ENCODE peak calls at places on chromosomes 1 and 21, in seven cellular contexts. Y is breast epithelium, P is IMR-90, D is tibial artery, J is cardiac muscle cell, K is SK-N-SH, O is heart left ventricle. E is an unnamed sample. For H3K27me3, the result is how much of the 10 kb centered on the place peaks cover.

GRCh38 chr1:7121622-7121988 is 336.4 kb downstream of the CAMTA1 start:
- DNase-seq in K (no peak), Y (peak), J (no peak), O (peak), P (no peak), D (peak), E (peak)

GRCh38 chr1:19644422-19644760 is 280 bp downstream of the NBL1 start:
- DNase-seq in Y (no peak), D (no peak), O (no peak), P (no peak), K (peak), J (no peak), E (no peak)

GRCh38 chr1:184257873-184258272 is 129.0 kb upstream of the C1orf21 start:
- DNase-seq in K (no peak), O (no peak), D (no peak), J (no peak), P (no peak), Y (no peak), E (no peak)

GRCh38 chr1:172322219-172323061 is 98.0 kb upstream of the C1orf105 start:
- DNase-seq in D (peak), K (peak), J (peak), O (peak), P (peak), Y (peak), E (peak)

GRCh38 chr1:161273402-161273801 is 14.9 kb downstream of the PCP4L1 start:
- DNase-seq in D (no peak), Y (no peak), K (no peak), O (no peak), J (no peak), P (peak), E (no peak)

GRCh38 chr1:76949503-76949902 is 82.2 kb downstream of the ST6GALNAC5 start:
- DNase-seq in Y (no peak), O (no peak), J (no peak), D (no peak), P (peak), K (no peak), E (no peak)

GRCh38 chr21:34670220-34670961 is 1.6 kb downstream of the CLIC6 start:
- DNase-seq in P (no peak), D (no peak), J (no peak), K (peak), O (no peak), Y (no peak), E (no peak)

GRCh38 chr1:30816211-30817082 is 58.9 kb upstream of the LAPTM5 start:
- DNase-seq in Y (peak), O (peak), J (peak), K (peak), D (peak), P (peak), E (peak)

GRCh38 chr1:116002781-116003455 is 26.6 kb downstream of the SLC22A15 start:
- DNase-seq in O (no peak), Y (no peak), D (no peak), K (no peak), P (no peak), J (no peak), E (peak)

GRCh38 chr1:161440312-161440894 is 64.9 kb upstream of the FCGR2A start:
- DNase-seq in Y (no peak), D (no peak), P (peak), J (peak), K (peak), O (peak), E (peak)

GRCh38 chr1:216936779-216937178 is 213.6 kb upstream of the ESRRG start:
- DNase-seq in K (no peak), D (no peak), Y (no peak), O (no peak), P (no peak), J (no peak), E (no peak)

GRCh38 chr1:11576109-11576875 is 77.9 kb downstream of the FBXO2 start:
- DNase-seq in O (no peak), J (no peak), K (peak), P (no peak), D (no peak), Y (no peak), E (no peak)

GRCh38 chr1:93029317-93029716 is 49.8 kb upstream of the MTF2 start:
- DNase-seq in K (no peak), O (no peak), D (no peak), J (no peak), P (no peak), Y (no peak), E (no peak)

GRCh38 chr1:110903853-110904500 is 31.0 kb downstream of the CD53 start:
- DNase-seq in D (no peak), J (no peak), Y (no peak), P (no peak), K (no peak), O (no peak), E (no peak)

GRCh38 chr1:111725192-111725591 is 14.0 kb downstream of the INKA2 start:
- DNase-seq in P (no peak), O (peak), D (no peak), J (no peak), K (no peak), Y (no peak), E (no peak)

GRCh38 chr1:100799548-100799947 is 80.0 kb downstream of the VCAM1 start:
- DNase-seq in K (no peak), J (peak), D (no peak), O (no peak), P (no peak), Y (no peak), E (no peak)

GRCh38 chr1:51284487-51284954 is 45.8 kb downstream of the TTC39A start:
- DNase-seq in Y (no peak), D (no peak), K (peak), J (peak), O (peak), P (peak), E (peak)

GRCh38 chr1:11114966-11115365 is 15.3 kb upstream of the EXOSC10 start:
- DNase-seq in P (no peak), D (no peak), O (no peak), J (no peak), K (no peak), Y (no peak), E (no peak)

GRCh38 chr1:167800241-167800640 is 78.5 kb downstream of the MPZL1 start:
- DNase-seq in O (no peak), J (no peak), P (no peak), D (no peak), K (peak), Y (no peak), E (no peak)

GRCh38 chr1:50308883-50309282 is 114.4 kb downstream of the DMRTA2 start:
- DNase-seq in Y (no peak), D (no peak), P (peak), J (peak), K (peak), O (no peak), E (peak)

GRCh38 chr1:183472488-183473285 is at the start of gene SMG7:
- DNase-seq in P (peak), D (peak), Y (no peak), K (no peak), O (peak), J (peak), E (peak)

GRCh38 chr1:70459502-70460225 is 48.6 kb downstream of the CTH start:
- DNase-seq in J (peak), K (no peak), D (no peak), P (peak), Y (no peak), O (no peak), E (no peak)

GRCh38 chr1:179079113-179079761 is 2.6 kb upstream of the TOR3A start:
- DNase-seq in O (peak), P (peak), D (no peak), J (peak), K (peak), Y (peak), E (peak)

GRCh38 chr21:17512245-17513213 is at the start of gene CXADR:
- DNase-seq in O (peak), D (no peak), K (peak), J (peak), Y (peak), P (no peak), E (peak)

GRCh38 chr1:242754061-242754648 is 229.7 kb upstream of the PLD5 start:
- DNase-seq in K (peak), J (no peak), Y (no peak), D (no peak), P (no peak), O (no peak), E (no peak)

GRCh38 chr21:45045481-45045880 is 28.9 kb upstream of the ADARB1 start:
- DNase-seq in J (peak), D (peak), K (no peak), P (no peak), Y (no peak), O (no peak), E (no peak)

GRCh38 chr1:97190326-97190725 is 468.7 kb downstream of the PTBP2 start:
- DNase-seq in P (peak), Y (no peak), D (no peak), K (no peak), J (peak), O (no peak), E (no peak)

GRCh38 chr1:245956225-245956624 is 550.9 kb downstream of the SMYD3 start:
- DNase-seq in J (peak), K (no peak), P (peak), D (no peak), O (no peak), Y (no peak), E (no peak)

GRCh38 chr1:115447672-115448071 is 109.6 kb upstream of the NGF start:
- DNase-seq in Y (no peak), K (no peak), P (no peak), O (no peak), J (no peak), D (no peak), E (no peak)

GRCh38 chr1:40478276-40478675 is 1.2 kb downstream of the ZFP69 start:
- DNase-seq in O (no peak), K (no peak), P (no peak), D (no peak), Y (no peak), J (no peak), E (no peak)

GRCh38 chr1:161020573-161021167 is at the start of gene F11R:
- DNase-seq in P (no peak), D (no peak), Y (peak), J (peak), O (peak), K (peak), E (peak)

GRCh38 chr21:8990326-8991087 is 1530.9 kb upstream of the TPTE start:
- DNase-seq in D (no peak), O (no peak), P (no peak), K (no peak), J (no peak), Y (no peak), E (no peak)

GRCh38 chr1:110927484-110928075 is 36.1 kb downstream of the LRIF1 start:
- DNase-seq in O (no peak), K (no peak), Y (no peak), J (no peak), D (no peak), P (peak), E (no peak)

GRCh38 chr1:236280438-236281285 is 1.1 kb downstream of the ERO1B start:
- DNase-seq in Y (peak), J (no peak), D (peak), O (no peak), P (no peak), K (peak), E (peak)

GRCh38 chr21:41578708-41579107 is 70.8 kb upstream of the TMPRSS2 start:
- DNase-seq in D (no peak), Y (no peak), P (no peak), K (no peak), J (no peak), O (no peak), E (no peak)
- TF ChIP-seq CTCF in D (no peak), Y (no peak), P (no peak), K (no peak), J (no peak), O (no peak), E (no peak)

GRCh38 chr1:243848165-243849088 is 1.6 kb downstream of the AKT3 start:
- DNase-seq in Y (no peak), J (no peak), O (no peak), D (no peak), K (no peak), P (no peak), E (no peak)

GRCh38 chr1:243845888-243846287 is 4.2 kb downstream of the AKT3 start:
- DNase-seq in P (no peak), J (no peak), D (no peak), O (no peak), Y (no peak), K (no peak), E (no peak)

GRCh38 chr1:243849089-243850012 is 692 bp downstream of the AKT3 start:
- DNase-seq in Y (peak), D (peak), O (peak), K (peak), J (peak), P (peak), E (peak)

GRCh38 chr1:243844186-243844585 is 5.9 kb downstream of the AKT3 start:
- DNase-seq in O (no peak), D (no peak), K (no peak), J (peak), Y (no peak), P (no peak), E (no peak)

GRCh38 chr1:243846761-243847160 is 3.3 kb downstream of the AKT3 start:
- DNase-seq in O (no peak), D (no peak), J (no peak), K (no peak), P (no peak), Y (no peak), E (no peak)
- H3K27ac ChIP-seq in O (no peak), D (no peak), J (no peak), K (no peak), P (no peak), Y (no peak), E (no peak)

GRCh38 chr1:37612186-37612585 is 16.4 kb upstream of the GNL2 start:
- DNase-seq in O (no peak), Y (no peak), J (no peak), K (no peak), P (no peak), D (no peak), E (no peak)
- H3K27me3 ChIP-seq in O (under half), Y (under half), J (half or more), K (under half), P (under half), D (under half), E (under half)

GRCh38 chr21:37087188-37087587 is 14.1 kb downstream of the TTC3 start:
- DNase-seq in K (no peak), O (no peak), J (peak), P (peak), D (no peak), Y (no peak), E (no peak)
- TF ChIP-seq CTCF in K (peak), O (peak), J (peak), P (peak), D (no peak), Y (no peak), E (no peak)

DNA sequence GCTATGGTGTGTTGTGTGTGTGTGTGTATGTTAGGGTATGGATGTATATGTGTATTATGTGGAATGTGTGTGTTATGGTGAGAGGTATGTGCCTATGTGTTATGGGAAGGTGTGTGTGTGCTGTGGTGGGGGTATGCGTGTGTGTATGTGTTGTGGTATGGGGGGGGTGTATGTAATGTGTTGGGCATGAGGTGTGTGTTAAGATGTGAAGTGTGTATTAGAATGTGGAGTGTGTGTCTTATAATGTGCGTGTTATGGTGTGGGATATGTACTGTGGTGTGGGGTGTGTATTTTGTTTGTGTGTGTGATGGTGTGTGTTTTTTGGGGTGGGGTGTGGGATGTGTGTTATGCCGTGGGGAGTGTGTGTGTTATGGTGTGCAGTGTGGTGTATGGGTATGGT is 242.5 kb downstream of the RHOU start:
- DNase-seq in O (no peak), J (no peak), D (no peak), Y (no peak), P (no peak), K (no peak), E (no peak)
- H3K27ac ChIP-seq in O (no peak), J (no peak), D (no peak), Y (no peak), P (no peak), K (no peak), E (no peak)

DNA sequence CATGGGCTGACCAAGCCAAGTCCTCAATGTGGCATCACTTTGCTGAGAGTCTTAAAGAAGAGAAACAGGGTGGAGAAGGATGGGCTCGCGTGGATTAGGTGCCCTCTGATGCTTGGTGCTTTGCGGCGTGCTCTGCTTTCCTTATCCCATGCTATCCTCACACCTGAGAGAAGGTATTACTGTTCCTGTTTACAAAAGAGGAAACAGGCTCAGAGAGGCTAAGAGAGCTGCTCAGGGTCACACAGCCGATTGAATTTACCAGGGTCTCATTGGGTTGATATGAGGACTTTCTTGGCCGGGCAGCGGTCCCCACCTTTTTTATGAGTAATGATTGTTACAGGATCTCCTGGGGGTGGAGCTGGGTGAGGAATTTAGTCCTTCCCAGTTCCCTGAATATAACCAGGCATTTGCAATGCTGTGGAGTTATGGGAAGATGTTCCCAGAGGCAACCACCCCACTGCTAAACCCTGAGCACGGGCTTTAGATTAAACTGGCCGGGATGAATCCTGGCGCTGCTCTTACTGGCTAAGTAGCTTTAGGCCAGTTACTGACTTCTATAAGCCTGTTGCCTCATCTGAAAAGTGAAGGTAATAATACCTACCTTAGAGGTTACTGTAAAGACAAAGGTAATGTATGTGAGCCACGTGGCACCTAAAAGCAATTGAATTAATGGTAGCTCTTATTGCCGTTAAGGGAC is 4.5 kb downstream of the ASCL5 start:
- DNase-seq in D (no peak), P (no peak), J (no peak), O (no peak), K (no peak), Y (no peak), E (no peak)
- H3K27me3 ChIP-seq in D (under half), P (half or more), J (under half), O (under half), K (under half), Y (under half), E (under half)

GRCh38 chr1:174775621-174776020 is 224.1 kb upstream of the CACYBP start:
- DNase-seq in D (no peak), Y (no peak), O (no peak), P (no peak), K (no peak), J (no peak), E (no peak)
- TF ChIP-seq CTCF in D (no peak), Y (no peak), O (no peak), P (no peak), K (no peak), J (no peak), E (no peak)

DNA sequence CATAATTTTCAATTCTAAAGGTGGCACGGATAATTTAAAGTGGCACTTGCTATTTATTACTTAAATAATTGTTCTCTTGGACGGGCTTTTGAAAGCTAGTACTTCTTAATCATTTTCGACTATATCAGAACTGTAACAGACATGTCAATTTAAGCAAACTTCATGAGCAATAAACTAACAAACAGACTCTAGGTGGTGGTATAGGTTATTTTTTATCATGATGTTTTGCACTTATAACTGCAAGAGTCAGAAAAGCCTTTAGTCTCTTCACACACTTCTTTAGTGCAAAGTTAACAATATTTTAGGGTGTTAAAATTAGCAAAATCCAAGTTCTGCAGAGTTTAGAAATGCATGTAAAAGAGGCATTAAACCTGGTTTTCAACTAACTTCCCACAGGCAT is 2.2 kb downstream of the NRIP1 start:
- DNase-seq in O (no peak), P (no peak), K (no peak), Y (no peak), D (no peak), J (peak), E (no peak)
- H3K27ac ChIP-seq in O (no peak), P (no peak), K (no peak), Y (peak), D (no peak), J (peak), E (no peak)

GRCh38 chr1:29489471-29489870 is 253.1 kb downstream of the PTPRU start:
- DNase-seq in O (no peak), D (no peak), P (no peak), Y (no peak), K (no peak), J (no peak), E (no peak)

GRCh38 chr1:29488086-29488793 is 251.9 kb downstream of the PTPRU start:
- DNase-seq in J (no peak), Y (peak), D (peak), O (no peak), K (no peak), P (no peak), E (no peak)

GRCh38 chr1:29487291-29487690 is 251.0 kb downstream of the PTPRU start:
- DNase-seq in P (no peak), D (no peak), Y (peak), K (no peak), J (no peak), O (no peak), E (no peak)

GRCh38 chr1:29490204-29490934 is 254.0 kb downstream of the PTPRU start:
- DNase-seq in P (no peak), Y (peak), K (peak), O (no peak), J (no peak), D (peak), E (no peak)

GRCh38 chr1:29488794-29489309 is 252.5 kb downstream of the PTPRU start:
- DNase-seq in O (no peak), D (peak), Y (peak), K (no peak), J (no peak), P (no peak), E (no peak)
- H3K27me3 ChIP-seq in O (under half), D (under half), Y (under half), K (under half), J (under half), P (under half), E (under half)

E was measured in pancreas.